ENCODE peak calls at places on chromosomes 4 and X, in ten cellular contexts. V is RWPE2, A is mammary epithelial cell, X is fibroblast of lung, I is upper lobe of right lung, M is MM.1S, D is heart left ventricle, C is cardiac muscle cell, F is endothelial cell of umbilical vein, Z is A673. Q is an unnamed sample.

GRCh38 chr4:69490271-69490670 is 5.4 kb downstream of the UGT2B4 start:
- DNase-seq in F (no peak), M (no peak), A (no peak), V (no peak), Z (no peak), I (no peak), C (no peak), D (no peak), X (peak; percentile 80), Q (no peak)

GRCh38 chr4:10243856-10244255 is 127.3 kb upstream of the WDR1 start:
- DNase-seq in X (no peak), F (no peak), V (no peak), M (no peak), I (no peak), D (no peak), Z (no peak), C (no peak), A (no peak), Q (no peak)

GRCh38 chr4:78099058-78099457 is 41.9 kb downstream of the FRAS1 start:
- DNase-seq in I (no peak), C (peak; percentile 75), A (no peak), D (peak; percentile 32), Z (no peak), F (no peak), V (no peak), M (no peak), X (no peak), Q (no peak)

GRCh38 chr4:7845493-7846124 is 94.1 kb downstream of the AFAP1 start:
- DNase-seq in D (no peak), I (no peak), M (no peak), F (no peak), C (no peak), Z (no peak), V (no peak), X (no peak), A (no peak), Q (no peak)

GRCh38 chr4:122224348-122224747 is 72.2 kb downstream of the BLTP1 start:
- DNase-seq in I (no peak), D (no peak), M (peak; percentile 9), Z (peak; percentile 69), X (peak; percentile 3), V (no peak), F (peak; percentile 17), A (peak; percentile 0), C (peak; percentile 40), Q (no peak)

GRCh38 chr4:79241846-79242245 is 84.0 kb downstream of the NAA11 start:
- DNase-seq in F (peak; percentile 8), M (no peak), A (no peak), D (no peak), C (peak; percentile 6), X (peak; percentile 72), V (no peak), I (no peak), Z (peak; percentile 4), Q (no peak)

GRCh38 chr4:119087121-119087520 is 48.5 kb upstream of the MYOZ2 start:
- DNase-seq in C (no peak), X (no peak), M (no peak), V (no peak), F (peak; percentile 53), D (no peak), Z (no peak), A (no peak), I (no peak), Q (no peak)

GRCh38 chr4:5836943-5837342 is 55.9 kb downstream of the CRMP1 start:
- DNase-seq in Z (no peak), V (no peak), M (no peak), A (no peak), C (no peak), F (no peak), D (no peak), X (no peak), I (no peak), Q (no peak)

GRCh38 chrX:9327747-9328145 is 137.1 kb upstream of the TBL1X start:
- DNase-seq in M (no peak), F (no peak), A (peak; percentile 17), X (peak; percentile 86), Z (no peak), C (no peak), D (no peak), V (no peak), I (no peak), Q (no peak)

GRCh38 chrX:791479-792034 is 161.0 kb downstream of the SHOX start:
- DNase-seq in D (no peak), A (no peak), F (no peak), X (no peak), Z (no peak), M (no peak), V (no peak), C (no peak), I (no peak), Q (no peak)

GRCh38 chr4:84632092-84632491 is 49.2 kb downstream of the CDS1 start:
- DNase-seq in C (no peak), V (no peak), M (no peak), Z (no peak), X (peak; percentile 88), A (peak; percentile 79), F (no peak), D (no peak), I (no peak), Q (no peak)

GRCh38 chr4:142567620-142568451 is 278.3 kb downstream of the INPP4B start:
- DNase-seq in A (peak; percentile 51), I (no peak), V (no peak), F (no peak), Z (peak; percentile 20), C (no peak), M (peak; percentile 85), X (peak; percentile 67), D (no peak), Q (no peak)

GRCh38 chr4:113050361-113050760 is 908 bp downstream of the ANK2 start:
- DNase-seq in X (no peak), Z (no peak), A (no peak), C (no peak), F (no peak), V (no peak), M (no peak), D (no peak), I (no peak), Q (no peak)

GRCh38 chr4:124386648-124387047 is 325.9 kb downstream of the ANKRD50 start:
- DNase-seq in Z (no peak), D (no peak), V (no peak), I (no peak), F (peak; percentile 9), X (no peak), A (no peak), M (peak; percentile 58), C (no peak), Q (no peak)

GRCh38 chr4:180960758-180961401 is 1282.3 kb upstream of the TENM3 start:
- DNase-seq in A (no peak), I (no peak), V (no peak), D (no peak), Z (peak; percentile 14), M (no peak), C (peak; percentile 18), X (peak; percentile 3), F (no peak), Q (no peak)

DNA sequence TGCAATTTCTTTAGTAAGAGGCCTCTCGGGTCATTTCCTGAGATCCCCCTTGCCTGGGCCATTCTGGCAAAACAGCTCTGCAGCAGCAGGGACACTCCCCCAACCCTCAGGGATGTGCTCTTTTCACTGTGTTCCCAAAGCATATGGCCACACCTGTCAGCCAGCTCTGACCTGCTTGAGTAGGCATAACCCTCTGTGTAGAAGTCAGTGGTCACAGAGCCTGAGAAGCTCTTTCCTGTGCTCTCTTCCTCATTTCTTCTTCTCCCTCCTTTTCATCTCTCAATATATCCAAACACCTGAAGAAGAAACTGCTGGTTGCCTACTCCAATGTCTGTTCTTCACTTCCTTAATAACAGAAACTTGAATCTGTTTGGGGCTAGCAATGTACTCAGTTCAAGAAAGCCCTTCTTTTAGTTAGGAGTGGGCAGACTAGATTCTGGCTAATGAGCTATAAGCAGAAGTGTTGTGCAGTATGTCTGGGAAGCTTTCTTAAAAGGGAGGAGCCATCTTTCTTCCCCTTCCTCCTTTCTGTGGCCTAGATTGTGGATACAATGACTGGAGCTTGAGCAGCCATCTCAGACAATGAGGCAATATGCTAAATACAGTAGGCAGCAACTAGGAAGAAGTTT is 73.3 kb downstream of the PRPS1 start:
- DNase-seq in D (no peak), V (no peak), I (no peak), A (no peak), C (no peak), F (no peak), X (no peak), Z (no peak), M (no peak), Q (no peak)
- H3K27ac ChIP-seq in D (peak overlapping the region; percentile 59), V (peak overlapping the region; percentile 40), I (peak overlapping the region; percentile 51), A (no peak overlapping the region), C (no peak overlapping the region), F (no peak overlapping the region), X (no peak overlapping the region), Z (no peak overlapping the region), M (no peak overlapping the region), Q (peak overlapping the region; percentile 65)

DNA sequence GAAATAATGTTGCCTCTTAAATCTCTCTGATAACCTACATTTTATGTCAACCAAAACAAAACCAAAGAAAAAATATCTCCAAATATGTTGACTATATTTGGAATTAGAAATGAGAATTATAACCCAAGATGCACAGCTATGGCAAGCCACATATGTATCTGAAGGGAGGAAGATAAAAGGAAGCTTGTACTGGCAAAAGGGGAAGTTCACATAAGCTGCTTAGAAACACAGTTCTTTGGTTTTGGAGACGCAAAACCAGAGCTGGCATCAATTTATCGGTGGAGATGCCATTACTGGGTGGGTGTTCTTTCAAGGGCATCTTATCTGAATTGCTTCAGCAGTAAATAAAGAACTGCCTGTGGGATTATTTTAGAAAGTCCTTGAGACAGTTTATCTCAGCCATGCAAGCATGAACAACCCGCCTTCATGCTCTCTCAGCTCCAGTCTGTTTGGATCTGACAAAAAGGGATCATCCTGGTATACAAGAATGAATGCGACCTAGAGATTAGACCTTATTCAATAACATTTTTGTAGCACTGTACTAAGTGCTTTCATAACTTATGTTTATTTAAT is 60.8 kb downstream of the DDX60 start:
- DNase-seq in V (no peak), F (no peak), A (no peak), Z (no peak), I (no peak), X (no peak), D (peak; percentile 24), M (no peak), C (peak; percentile 58), Q (no peak)
- TF ChIP-seq CTCF in V (no peak), F (no peak), A (no peak), Z (no peak), I (no peak), X (no peak), D (no peak), M (no peak), C (no peak), Q (no peak)

DNA sequence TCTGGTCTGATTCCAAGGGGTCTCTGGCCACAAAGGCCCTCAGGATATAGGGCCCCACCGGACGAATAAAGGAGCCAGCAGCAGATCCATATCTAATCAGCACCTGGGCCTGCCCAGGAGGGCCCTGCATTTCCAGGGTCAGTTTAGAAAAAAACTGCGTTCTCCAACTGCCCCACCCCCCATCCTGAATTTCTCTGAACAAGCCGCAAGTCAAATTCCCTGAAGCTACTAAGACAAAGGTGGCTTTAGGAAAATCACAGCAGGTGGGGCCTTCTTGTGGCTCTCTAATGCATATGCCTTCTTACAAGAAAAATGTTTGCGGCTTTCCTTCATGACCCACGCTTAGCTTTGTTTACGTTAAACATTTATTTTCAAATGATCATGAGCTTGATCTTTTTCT is 76.6 kb downstream of the MBNL3 start:
- DNase-seq in M (no peak), I (no peak), F (no peak), D (no peak), A (no peak), X (peak; percentile 2), V (no peak), C (no peak), Z (no peak), Q (no peak)
- H3K4me1 ChIP-seq in M (no peaks in the 10 kb centered on the region), I (no peaks in the 10 kb centered on the region), F (no peaks in the 10 kb centered on the region), D (no peaks in the 10 kb centered on the region), A (no peaks in the 10 kb centered on the region), X (no peaks in the 10 kb centered on the region), V (no peaks in the 10 kb centered on the region), C (peaks cover 21% of the 10 kb centered on the region), Z (peaks cover 15% of the 10 kb centered on the region), Q (no peaks in the 10 kb centered on the region)

GRCh38 chr4:24659241-24659961 is 75.0 kb upstream of the DHX15 start:
- DNase-seq in C (no peak), F (no peak), A (no peak), X (peak; percentile 5), M (no peak), D (no peak), V (no peak), I (no peak), Z (no peak), Q (no peak)
- H3K27ac ChIP-seq in C (no peak overlapping the region), F (no peak overlapping the region), A (no peak overlapping the region), X (no peak overlapping the region), M (no peak overlapping the region), D (no peak overlapping the region), V (no peak overlapping the region), I (no peak overlapping the region), Z (no peak overlapping the region), Q (no peak overlapping the region)

Q was measured in tibial artery.